ENCODE peak calls at places on chromosomes 12 and 14, in nine cellular contexts. I is neural progenitor cell; O is neuronal stem cell; G is psoas muscle; T is heart right ventricle; P is CD8-positive, alpha-beta memory T cell; X is SK-N-SH; V is SJCRH30; Y is pancreas. H is an unnamed sample. For H3K4me1 and H3K27me3, the result is how much of the 10 kb centered on the place peaks cover.

GRCh38 chr12:28360253-28360652 is 170.0 kb downstream of the CCDC91 start:
- DNase-seq in I (no peak), O (no peak), G (no peak), T (peak), P (no peak), X (no peak), V (no peak), Y (no peak), H (no peak)

GRCh38 chr14:81537193-81537592 is 3.5 kb upstream of the SEL1L start:
- DNase-seq in I (no peak), O (no peak), G (no peak), T (no peak), P (no peak), X (no peak), V (no peak), Y (no peak), H (no peak)

GRCh38 chr12:71636704-71637115 is 26.9 kb downstream of the ZFC3H1 start:
- DNase-seq in I (peak), O (peak), G (no peak), T (peak), P (no peak), X (peak), V (peak), Y (no peak), H (peak)

GRCh38 chr14:29462271-29462670 is 465.4 kb downstream of the PRKD1 start:
- DNase-seq in I (no peak), O (no peak), G (no peak), T (no peak), P (no peak), X (no peak), V (no peak), Y (no peak), H (no peak)

GRCh38 chr12:51915951-51916350 is 8.6 kb downstream of the ACVRL1 start:
- DNase-seq in I (no peak), O (no peak), G (no peak), T (no peak), P (no peak), X (peak), V (no peak), Y (no peak), H (no peak)

GRCh38 chr12:43692064-43692463 is 66.5 kb downstream of the PUS7L start:
- DNase-seq in I (no peak), O (no peak), G (no peak), T (no peak), P (no peak), X (no peak), V (peak), Y (no peak), H (no peak)

GRCh38 chr14:37623971-37624370 is 28.5 kb downstream of the TTC6 start:
- DNase-seq in I (no peak), O (no peak), G (no peak), T (no peak), P (no peak), X (no peak), V (no peak), Y (no peak), H (no peak)

GRCh38 chr12:71641390-71641789 is 22.3 kb downstream of the ZFC3H1 start:
- DNase-seq in I (no peak), O (no peak), G (no peak), T (no peak), P (no peak), X (no peak), V (no peak), Y (no peak), H (no peak)

GRCh38 chr14:26636571-26636970 is 38.7 kb upstream of the NOVA1 start:
- DNase-seq in I (no peak), O (no peak), G (no peak), T (no peak), P (no peak), X (no peak), V (no peak), Y (no peak), H (no peak)

GRCh38 chr14:63777024-63777423 is 49.2 kb upstream of the SGPP1 start:
- DNase-seq in I (no peak), O (no peak), G (no peak), T (no peak), P (no peak), X (no peak), V (no peak), Y (no peak), H (no peak)

GRCh38 chr12:49348781-49349180 is 2.1 kb downstream of the DNAJC22 start:
- DNase-seq in I (no peak), O (no peak), G (no peak), T (no peak), P (no peak), X (no peak), V (no peak), Y (no peak), H (no peak)

GRCh38 chr14:35365130-35366047 is 39.2 kb downstream of the NFKBIA start:
- DNase-seq in I (no peak), O (no peak), G (peak), T (peak), P (no peak), X (no peak), V (no peak), Y (no peak), H (no peak)

GRCh38 chr14:67607646-67608045 is 7.6 kb upstream of the PIGH start:
- DNase-seq in I (no peak), O (no peak), G (no peak), T (no peak), P (no peak), X (no peak), V (no peak), Y (no peak), H (no peak)

GRCh38 chr12:109476807-109477184 is 304 bp downstream of the KCTD10 start:
- DNase-seq in I (no peak), O (no peak), G (no peak), T (no peak), P (no peak), X (no peak), V (no peak), Y (no peak), H (no peak)

GRCh38 chr14:101135796-101136742 is 232.5 kb upstream of the RTL1 start:
- DNase-seq in I (no peak), O (no peak), G (no peak), T (no peak), P (no peak), X (peak), V (no peak), Y (no peak), H (no peak)

GRCh38 chr14:39680777-39681176 is 248.5 kb upstream of the FBXO33 start:
- DNase-seq in I (no peak), O (no peak), G (no peak), T (no peak), P (no peak), X (no peak), V (no peak), Y (no peak), H (no peak)

GRCh38 chr12:117214797-117215196 is 24.5 kb upstream of the FBXO21 start:
- DNase-seq in I (no peak), O (no peak), G (no peak), T (no peak), P (no peak), X (no peak), V (no peak), Y (no peak), H (no peak)

GRCh38 chr14:33589334-33589733 is 361.5 kb downstream of the EGLN3 start:
- DNase-seq in I (no peak), O (no peak), G (no peak), T (no peak), P (no peak), X (no peak), V (no peak), Y (no peak), H (no peak)

GRCh38 chr12:97778111-97778510 is 315.5 kb downstream of the RMST start:
- DNase-seq in I (no peak), O (no peak), G (no peak), T (no peak), P (no peak), X (no peak), V (peak), Y (no peak), H (no peak)

GRCh38 chr14:60195179-60195810 is 30.1 kb upstream of the DHRS7 start:
- DNase-seq in I (peak), O (no peak), G (no peak), T (no peak), P (no peak), X (no peak), V (no peak), Y (no peak), H (no peak)

GRCh38 chr12:104994301-104994700 is 8.2 kb downstream of the NOPCHAP1 start:
- DNase-seq in I (no peak), O (no peak), G (no peak), T (no peak), P (no peak), X (no peak), V (no peak), Y (no peak), H (no peak)

GRCh38 chr12:124780752-124781685 is 82.6 kb downstream of the SCARB1 start:
- DNase-seq in I (no peak), O (no peak), G (no peak), T (no peak), P (no peak), X (no peak), V (no peak), Y (no peak), H (no peak)

GRCh38 chr12:7951671-7952070 is 15.7 kb upstream of the SLC2A3 start:
- DNase-seq in I (no peak), O (no peak), G (no peak), T (no peak), P (no peak), X (no peak), V (no peak), Y (no peak), H (no peak)

GRCh38 chr14:25111061-25111601 is 61.2 kb upstream of the STXBP6 start:
- DNase-seq in I (no peak), O (no peak), G (no peak), T (peak), P (no peak), X (no peak), V (peak), Y (no peak), H (no peak)

GRCh38 chr12:120236124-120236398 is 29.5 kb downstream of the PXN start:
- DNase-seq in I (no peak), O (no peak), G (no peak), T (no peak), P (no peak), X (no peak), V (no peak), Y (no peak), H (no peak)

GRCh38 chr12:96235497-96235826 is 41.3 kb downstream of the ELK3 start:
- DNase-seq in I (no peak), O (no peak), G (no peak), T (no peak), P (no peak), X (no peak), V (no peak), Y (no peak), H (no peak)

GRCh38 chr12:132040906-132041606 is 91.3 kb downstream of the EP400 start:
- DNase-seq in I (no peak), O (no peak), G (no peak), T (no peak), P (no peak), X (no peak), V (no peak), Y (no peak), H (no peak)

GRCh38 chr14:71538288-71538687 is 393.9 kb upstream of the RGS6 start:
- DNase-seq in I (no peak), O (no peak), G (no peak), T (no peak), P (no peak), X (no peak), V (no peak), Y (no peak), H (no peak)

GRCh38 chr14:71541271-71541670 is 391.0 kb upstream of the RGS6 start:
- DNase-seq in I (no peak), O (no peak), G (no peak), T (no peak), P (no peak), X (no peak), V (no peak), Y (no peak), H (no peak)

GRCh38 chr14:71538949-71539659 is 393.1 kb upstream of the RGS6 start:
- DNase-seq in I (no peak), O (no peak), G (no peak), T (no peak), P (no peak), X (no peak), V (no peak), Y (no peak), H (no peak)

GRCh38 chr14:71541973-71542730 is 390.1 kb upstream of the RGS6 start:
- DNase-seq in I (no peak), O (no peak), G (no peak), T (no peak), P (no peak), X (no peak), V (no peak), Y (no peak), H (no peak)

GRCh38 chr14:71539660-71540285 is 392.5 kb upstream of the RGS6 start:
- DNase-seq in I (no peak), O (no peak), G (no peak), T (peak), P (no peak), X (peak), V (no peak), Y (no peak), H (no peak)
- H3K4me1 ChIP-seq in I (under half), O (under half), G (under half), T (under half), P (under half), X (under half), V (under half), Y (under half), H (under half)

DNA sequence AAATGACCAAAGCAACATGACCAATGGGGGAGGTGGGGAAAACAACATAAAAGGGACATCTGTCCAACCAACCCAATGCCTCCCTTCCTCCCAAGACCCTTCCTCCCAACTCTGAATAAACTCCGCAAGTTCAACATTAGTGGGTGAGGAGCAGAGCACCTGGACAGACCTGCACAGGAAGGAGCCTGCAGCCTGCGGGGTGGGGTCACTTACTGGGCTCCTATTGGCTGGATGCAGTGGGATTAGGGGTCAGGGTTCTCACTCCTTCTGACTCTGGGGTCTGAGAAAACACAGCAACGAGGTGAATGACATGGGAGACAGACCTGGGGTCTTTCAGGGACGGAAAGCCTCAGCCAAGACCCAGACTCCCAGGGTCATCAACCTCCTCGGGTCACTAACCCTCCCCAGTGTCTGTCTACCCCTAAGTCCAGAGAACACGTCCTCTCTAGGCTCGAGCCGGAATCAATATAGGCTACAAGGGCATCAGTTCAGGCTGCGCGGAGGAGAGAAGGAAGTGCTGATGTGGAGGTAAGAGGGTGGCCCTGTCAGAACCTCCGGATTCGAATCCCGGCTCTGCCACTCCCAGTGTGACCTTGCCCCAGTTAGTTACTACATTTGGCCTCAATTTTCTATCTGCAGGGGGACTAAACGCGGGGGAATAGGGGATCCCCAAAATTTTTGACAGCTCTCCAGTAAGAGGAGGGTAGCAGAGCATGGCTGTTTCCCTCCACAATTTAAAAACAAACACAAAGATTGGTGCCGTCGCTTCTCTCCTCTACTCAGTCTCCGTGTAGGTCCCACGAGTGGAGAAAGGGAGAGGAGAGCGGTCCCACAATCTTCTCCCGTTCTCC is 819 bp downstream of the NDRG2 start:
- DNase-seq in I (no peak), O (no peak), G (peak), T (no peak), P (no peak), X (no peak), V (no peak), Y (no peak), H (no peak)
- H3K27me3 ChIP-seq in I (half or more), O (under half), G (under half), T (under half), P (under half), X (under half), V (under half), Y (under half), H (under half)

DNA sequence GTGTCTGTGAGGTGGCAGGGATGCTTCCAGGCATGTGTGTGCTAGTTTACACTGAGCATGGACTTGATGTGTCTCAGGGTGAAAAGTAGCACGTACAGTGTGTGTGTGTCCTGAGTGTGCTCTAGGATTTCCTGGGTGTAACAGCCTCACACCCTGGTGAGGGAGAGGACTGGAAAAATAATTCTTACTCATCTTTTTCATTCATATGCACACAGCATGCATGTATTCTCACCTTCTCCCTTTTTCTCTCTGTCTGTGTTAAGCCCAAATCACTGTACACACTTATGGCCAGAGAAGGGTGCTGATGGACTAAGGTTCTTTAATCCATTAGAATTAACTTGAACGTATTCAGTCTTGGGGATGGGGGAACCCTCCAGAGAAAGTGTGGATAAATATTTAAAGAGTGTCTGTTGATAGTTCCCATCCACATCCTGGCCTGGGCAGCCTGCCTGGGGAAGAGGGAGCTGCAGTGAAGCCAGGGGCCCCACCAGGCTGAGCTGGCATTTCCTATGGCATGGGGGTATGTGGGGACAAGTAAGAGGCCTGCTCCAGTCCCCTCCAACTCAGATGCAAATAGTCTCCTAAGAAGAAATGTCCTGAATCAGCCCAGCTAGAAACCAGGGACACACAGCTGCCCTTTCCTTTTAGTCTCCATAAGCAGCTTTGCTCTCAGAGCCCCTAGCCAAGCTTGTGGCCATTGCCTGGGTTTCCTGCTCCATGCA is 1.1 kb upstream of the HOXC8 start:
- DNase-seq in I (no peak), O (no peak), G (no peak), T (no peak), P (no peak), X (no peak), V (no peak), Y (no peak), H (no peak)
- H3K4me3 ChIP-seq in I (no peak), O (no peak), G (no peak), T (no peak), P (no peak), X (no peak), V (no peak), Y (no peak), H (no peak)

DNA sequence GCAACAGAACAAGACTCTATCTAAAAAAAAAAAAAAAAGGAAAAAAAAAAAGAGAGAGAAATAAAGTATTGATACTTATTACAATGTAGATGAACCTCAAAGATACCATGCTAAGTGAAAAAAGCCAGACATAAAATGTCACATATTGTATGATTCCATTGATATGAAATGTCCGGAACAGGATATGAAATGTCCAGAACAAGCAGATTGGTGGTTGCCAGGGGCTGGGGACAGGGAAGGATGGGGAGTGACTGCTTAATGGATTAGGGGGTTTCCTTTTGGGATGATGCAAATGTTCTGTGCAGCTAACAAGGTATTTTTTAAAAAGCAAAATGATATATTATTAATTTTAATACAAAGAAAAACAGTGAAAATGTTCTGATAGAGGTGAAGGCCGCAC is 5.0 kb downstream of the HVCN1 start:
- DNase-seq in I (no peak), O (no peak), G (no peak), T (no peak), P (no peak), X (peak), V (no peak), Y (no peak), H (no peak)
- H3K4me1 ChIP-seq in I (under half), O (under half), G (under half), T (under half), P (under half), X (under half), V (under half), Y (under half), H (under half)

GRCh38 chr12:101299931-101300330 is 20.0 kb downstream of the UTP20 start:
- DNase-seq in I (no peak), O (no peak), G (no peak), T (no peak), P (no peak), X (no peak), V (no peak), Y (no peak), H (no peak)

GRCh38 chr12:101297661-101298060 is 17.8 kb downstream of the UTP20 start:
- DNase-seq in I (no peak), O (no peak), G (no peak), T (no peak), P (no peak), X (no peak), V (no peak), Y (no peak), H (no peak)

GRCh38 chr12:101299346-101299745 is 19.4 kb downstream of the UTP20 start:
- DNase-seq in I (no peak), O (no peak), G (no peak), T (no peak), P (no peak), X (no peak), V (no peak), Y (no peak), H (no peak)

DNA sequence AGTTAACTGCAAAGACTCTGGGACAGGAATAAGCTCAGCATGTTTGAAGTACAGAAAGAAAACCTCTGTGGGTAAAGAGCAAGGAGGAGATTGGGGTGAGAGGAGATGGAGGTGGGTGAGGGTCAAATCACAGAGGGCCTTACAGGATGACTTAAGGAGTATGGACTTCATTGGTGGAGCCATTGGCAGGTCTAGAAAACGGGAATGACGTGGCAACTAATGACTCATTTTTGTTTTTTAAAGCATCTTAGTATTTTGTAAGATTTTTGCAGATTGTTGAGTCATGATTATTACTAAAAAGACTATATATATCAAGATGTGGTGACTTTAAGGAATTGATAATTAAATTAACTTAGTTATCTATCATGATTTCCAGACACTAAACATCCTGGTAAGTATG is 18.5 kb downstream of the UTP20 start:
- DNase-seq in I (no peak), O (no peak), G (no peak), T (no peak), P (no peak), X (no peak), V (no peak), Y (no peak), H (no peak)
- H3K27me3 ChIP-seq in I (under half), O (under half), G (under half), T (under half), P (under half), X (under half), V (under half), Y (under half), H (under half)